ENCODE peak calls at places on chromosome 6, in five cellular contexts. D is fibroblast of lung, Z is NCI-H774, L is MCF 10A, J is SK-N-SH. K is an unnamed sample.

GRCh38 chr6:147205690-147206600 is 1.7 kb downstream of the STXBP5 start:
- DNase-seq in D (peak), Z (no peak), L (peak), J (peak), K (no peak)

GRCh38 chr6:113328886-113329381 is 528.2 kb upstream of the MARCKS start:
- DNase-seq in D (peak), Z (no peak), L (no peak), J (no peak), K (no peak)

GRCh38 chr6:134249412-134249758 is 68.5 kb downstream of the SGK1 start:
- DNase-seq in D (no peak), Z (no peak), L (no peak), J (no peak), K (no peak)

GRCh38 chr6:70385931-70386330 is 27.4 kb upstream of the FAM135A start:
- DNase-seq in D (no peak), Z (no peak), L (peak), J (no peak), K (no peak)

GRCh38 chr6:29975561-29975907 is 33.2 kb downstream of the HLA-A start:
- DNase-seq in D (no peak), Z (no peak), L (no peak), J (no peak), K (no peak)

GRCh38 chr6:64266351-64266821 is 630.8 kb downstream of the PHF3 start:
- DNase-seq in D (no peak), Z (no peak), L (no peak), J (no peak), K (peak)

GRCh38 chr6:38154731-38155130 is 335.2 kb downstream of the ZFAND3 start:
- DNase-seq in D (no peak), Z (no peak), L (no peak), J (no peak), K (no peak)

GRCh38 chr6:119716668-119717270 is 367.2 kb upstream of the MAN1A1 start:
- DNase-seq in D (no peak), Z (no peak), L (no peak), J (no peak), K (no peak)

GRCh38 chr6:84645000-84645399 is 119.4 kb downstream of the TBX18 start:
- DNase-seq in D (peak), Z (no peak), L (peak), J (no peak), K (no peak)

GRCh38 chr6:71204741-71205140 is 83.9 kb upstream of the OGFRL1 start:
- DNase-seq in D (no peak), Z (no peak), L (no peak), J (no peak), K (no peak)

GRCh38 chr6:40583694-40584093 is 3.5 kb downstream of the LRFN2 start:
- DNase-seq in D (no peak), Z (no peak), L (no peak), J (no peak), K (no peak)

GRCh38 chr6:133132092-133132491 is 109.1 kb upstream of the EYA4 start:
- DNase-seq in D (peak), Z (peak), L (no peak), J (peak), K (no peak)

GRCh38 chr6:96812077-96812703 is 25.1 kb downstream of the GPR63 start:
- DNase-seq in D (peak), Z (no peak), L (no peak), J (no peak), K (no peak)

GRCh38 chr6:163998496-163998895 is 584.0 kb downstream of the QKI start:
- DNase-seq in D (no peak), Z (no peak), L (no peak), J (no peak), K (no peak)

GRCh38 chr6:24933868-24934401 is 1.8 kb downstream of the RIPOR2 start:
- DNase-seq in D (no peak), Z (no peak), L (peak), J (peak), K (no peak)

GRCh38 chr6:13624871-13625288 is 9.7 kb downstream of the NOL7 start:
- DNase-seq in D (peak), Z (peak), L (peak), J (peak), K (no peak)

GRCh38 chr6:53201270-53201669 is 52.6 kb upstream of the GCM1 start:
- DNase-seq in D (no peak), Z (no peak), L (no peak), J (no peak), K (no peak)

GRCh38 chr6:72654101-72654618 is 32.3 kb downstream of the KCNQ5 start:
- DNase-seq in D (no peak), Z (no peak), L (no peak), J (no peak), K (no peak)